ENCODE peak calls at places on chromosome 12, in eight cellular contexts. One of them, this sample, is unnamed.

GRCh38 chr12:26238341-26239126 is 43.2 kb downstream of the SSPN start:
- DNase-seq in A549: no peak
- DNase-seq in gastrocnemius medialis: no peak
- DNase-seq in Peyer's patch: no peak
- DNase-seq in HepG2: no peak
- DNase-seq in IMR-90: no peak
- DNase-seq in esophagus muscularis mucosa: no peak
- DNase-seq in uterus: no peak
- DNase-seq in this sample: peak

GRCh38 chr12:67268335-67268895 is 743 bp upstream of the CAND1 start:
- DNase-seq in A549: peak
- DNase-seq in gastrocnemius medialis: peak
- DNase-seq in Peyer's patch: peak
- DNase-seq in HepG2: peak
- DNase-seq in IMR-90: peak
- DNase-seq in esophagus muscularis mucosa: peak
- DNase-seq in uterus: peak
- DNase-seq in this sample: peak

GRCh38 chr12:75099215-75099614 is 110.4 kb downstream of the KCNC2 start:
- DNase-seq in A549: no peak
- DNase-seq in gastrocnemius medialis: no peak
- DNase-seq in Peyer's patch: no peak
- DNase-seq in HepG2: no peak
- DNase-seq in IMR-90: no peak
- DNase-seq in esophagus muscularis mucosa: no peak
- DNase-seq in uterus: no peak
- DNase-seq in this sample: no peak

GRCh38 chr12:13182881-13183280 is 13.6 kb upstream of the EMP1 start:
- DNase-seq in A549: no peak
- DNase-seq in gastrocnemius medialis: no peak
- DNase-seq in Peyer's patch: no peak
- DNase-seq in HepG2: no peak
- DNase-seq in IMR-90: no peak
- DNase-seq in esophagus muscularis mucosa: no peak
- DNase-seq in uterus: no peak
- DNase-seq in this sample: no peak

GRCh38 chr12:104063712-104064030 is 660 bp upstream of the HCFC2 start:
- DNase-seq in A549: no peak
- DNase-seq in gastrocnemius medialis: no peak
- DNase-seq in Peyer's patch: no peak
- DNase-seq in HepG2: no peak
- DNase-seq in IMR-90: peak
- DNase-seq in esophagus muscularis mucosa: no peak
- DNase-seq in uterus: no peak
- DNase-seq in this sample: peak

GRCh38 chr12:104279164-104279563 is 24.4 kb upstream of the EID3 start:
- DNase-seq in A549: no peak
- DNase-seq in gastrocnemius medialis: no peak
- DNase-seq in Peyer's patch: no peak
- DNase-seq in HepG2: no peak
- DNase-seq in IMR-90: no peak
- DNase-seq in esophagus muscularis mucosa: no peak
- DNase-seq in uterus: no peak
- DNase-seq in this sample: no peak

GRCh38 chr12:120709976-120710804 is at the start of gene UNC119B:
- DNase-seq in A549: peak
- DNase-seq in gastrocnemius medialis: peak
- DNase-seq in Peyer's patch: peak
- DNase-seq in HepG2: no peak
- DNase-seq in IMR-90: peak
- DNase-seq in esophagus muscularis mucosa: no peak
- DNase-seq in uterus: peak
- DNase-seq in this sample: peak

GRCh38 chr12:43852744-43853143 is 16.9 kb downstream of the TMEM117 start:
- DNase-seq in A549: no peak
- DNase-seq in gastrocnemius medialis: no peak
- DNase-seq in Peyer's patch: no peak
- DNase-seq in HepG2: no peak
- DNase-seq in IMR-90: no peak
- DNase-seq in esophagus muscularis mucosa: no peak
- DNase-seq in uterus: no peak
- DNase-seq in this sample: no peak

GRCh38 chr12:45852508-45852907 is 123.0 kb downstream of the ARID2 start:
- DNase-seq in A549: no peak
- DNase-seq in gastrocnemius medialis: no peak
- DNase-seq in Peyer's patch: no peak
- DNase-seq in HepG2: no peak
- DNase-seq in IMR-90: no peak
- DNase-seq in esophagus muscularis mucosa: no peak
- DNase-seq in uterus: no peak
- DNase-seq in this sample: no peak

GRCh38 chr12:64701283-64701682 is 57.9 kb downstream of the GNS start:
- DNase-seq in A549: no peak
- DNase-seq in gastrocnemius medialis: no peak
- DNase-seq in Peyer's patch: no peak
- DNase-seq in HepG2: no peak
- DNase-seq in IMR-90: no peak
- DNase-seq in esophagus muscularis mucosa: no peak
- DNase-seq in uterus: no peak
- DNase-seq in this sample: no peak

GRCh38 chr12:4272976-4273650 is 449 bp upstream of the CCND2 start:
- DNase-seq in A549: no peak
- DNase-seq in gastrocnemius medialis: no peak
- DNase-seq in Peyer's patch: no peak
- DNase-seq in HepG2: no peak
- DNase-seq in IMR-90: no peak
- DNase-seq in esophagus muscularis mucosa: no peak
- DNase-seq in uterus: no peak
- DNase-seq in this sample: no peak

GRCh38 chr12:109147954-109148353 is 31.6 kb downstream of the ACACB start:
- DNase-seq in A549: no peak
- DNase-seq in gastrocnemius medialis: peak
- DNase-seq in Peyer's patch: no peak
- DNase-seq in HepG2: no peak
- DNase-seq in IMR-90: no peak
- DNase-seq in esophagus muscularis mucosa: no peak
- DNase-seq in uterus: peak
- DNase-seq in this sample: no peak

GRCh38 chr12:57815177-57816000 is 3.1 kb downstream of the AVIL start:
- DNase-seq in A549: no peak
- DNase-seq in gastrocnemius medialis: no peak
- DNase-seq in Peyer's patch: no peak
- DNase-seq in HepG2: peak
- DNase-seq in IMR-90: no peak
- DNase-seq in esophagus muscularis mucosa: no peak
- DNase-seq in uterus: no peak
- DNase-seq in this sample: no peak

GRCh38 chr12:119803391-119803791 is 73.7 kb downstream of the CIT start:
- DNase-seq in A549: no peak
- DNase-seq in gastrocnemius medialis: peak
- DNase-seq in Peyer's patch: no peak
- DNase-seq in HepG2: no peak
- DNase-seq in IMR-90: peak
- DNase-seq in esophagus muscularis mucosa: no peak
- DNase-seq in uterus: no peak
- DNase-seq in this sample: peak

GRCh38 chr12:13631873-13632272 is 349.5 kb downstream of the GRIN2B start:
- DNase-seq in A549: no peak
- DNase-seq in gastrocnemius medialis: no peak
- DNase-seq in Peyer's patch: no peak
- DNase-seq in HepG2: no peak
- DNase-seq in IMR-90: no peak
- DNase-seq in esophagus muscularis mucosa: no peak
- DNase-seq in uterus: no peak
- DNase-seq in this sample: no peak

GRCh38 chr12:50005150-50005549 is 20.1 kb downstream of the RACGAP1 start:
- DNase-seq in A549: no peak
- DNase-seq in gastrocnemius medialis: no peak
- DNase-seq in Peyer's patch: no peak
- DNase-seq in HepG2: no peak
- DNase-seq in IMR-90: no peak
- DNase-seq in esophagus muscularis mucosa: peak
- DNase-seq in uterus: no peak
- DNase-seq in this sample: no peak

GRCh38 chr12:75672212-75672611 is 160.8 kb upstream of the KRR1 start:
- DNase-seq in A549: no peak
- DNase-seq in gastrocnemius medialis: no peak
- DNase-seq in Peyer's patch: no peak
- DNase-seq in HepG2: no peak
- DNase-seq in IMR-90: no peak
- DNase-seq in esophagus muscularis mucosa: no peak
- DNase-seq in uterus: no peak
- DNase-seq in this sample: no peak

GRCh38 chr12:66092559-66093269 is 37.8 kb downstream of the LLPH start:
- DNase-seq in A549: no peak
- DNase-seq in gastrocnemius medialis: no peak
- DNase-seq in Peyer's patch: no peak
- DNase-seq in HepG2: no peak
- DNase-seq in IMR-90: peak
- DNase-seq in esophagus muscularis mucosa: no peak
- DNase-seq in uterus: no peak
- DNase-seq in this sample: no peak

GRCh38 chr12:114131824-114132223 is 165.7 kb upstream of the RBM19 start:
- DNase-seq in A549: no peak
- DNase-seq in gastrocnemius medialis: no peak
- DNase-seq in Peyer's patch: no peak
- DNase-seq in HepG2: no peak
- DNase-seq in IMR-90: no peak
- DNase-seq in esophagus muscularis mucosa: no peak
- DNase-seq in uterus: no peak
- DNase-seq in this sample: no peak

GRCh38 chr12:24919346-24920001 is 29.4 kb downstream of the BCAT1 start:
- DNase-seq in A549: no peak
- DNase-seq in gastrocnemius medialis: no peak
- DNase-seq in Peyer's patch: no peak
- DNase-seq in HepG2: no peak
- DNase-seq in IMR-90: no peak
- DNase-seq in esophagus muscularis mucosa: no peak
- DNase-seq in uterus: no peak
- DNase-seq in this sample: no peak

GRCh38 chr12:38745601-38746000 is 159.8 kb downstream of the CPNE8 start:
- DNase-seq in A549: no peak
- DNase-seq in gastrocnemius medialis: no peak
- DNase-seq in Peyer's patch: no peak
- DNase-seq in HepG2: no peak
- DNase-seq in IMR-90: no peak
- DNase-seq in esophagus muscularis mucosa: no peak
- DNase-seq in uterus: no peak
- DNase-seq in this sample: no peak

GRCh38 chr12:58416211-58416610 is 474.8 kb downstream of the ATP23 start:
- DNase-seq in A549: no peak
- DNase-seq in gastrocnemius medialis: no peak
- DNase-seq in Peyer's patch: no peak
- DNase-seq in HepG2: no peak
- DNase-seq in IMR-90: peak
- DNase-seq in esophagus muscularis mucosa: no peak
- DNase-seq in uterus: no peak
- DNase-seq in this sample: no peak

DNA sequence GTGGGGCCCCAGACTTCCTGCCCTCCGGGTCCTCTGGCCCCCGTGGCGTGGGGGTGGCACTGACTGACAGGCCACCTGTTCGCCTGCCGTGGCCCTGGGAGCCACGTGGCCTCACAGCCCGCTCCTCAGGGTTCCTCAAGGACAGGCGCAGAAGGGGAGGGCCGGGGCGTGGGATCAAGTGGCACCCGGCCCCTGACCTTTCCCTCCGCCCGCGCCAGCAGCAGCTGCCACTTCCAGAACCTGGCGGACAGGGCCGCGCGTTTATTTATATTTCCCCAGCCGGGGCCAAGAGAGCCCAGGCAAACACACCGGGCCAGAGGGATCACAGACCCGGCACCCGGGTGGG is 92.6 kb downstream of the RFLNA start:
- DNase-seq in A549: no peak
- DNase-seq in gastrocnemius medialis: peak
- DNase-seq in Peyer's patch: no peak
- DNase-seq in HepG2: peak
- DNase-seq in IMR-90: no peak
- DNase-seq in esophagus muscularis mucosa: no peak
- DNase-seq in uterus: no peak
- DNase-seq in this sample: no peak
- TF ChIP-seq POLR2A in A549: no peak
- TF ChIP-seq POLR2A in gastrocnemius medialis: peak
- TF ChIP-seq POLR2A in Peyer's patch: no peak
- TF ChIP-seq POLR2A in HepG2: no peak
- TF ChIP-seq POLR2A in IMR-90: no peak
- TF ChIP-seq POLR2A in esophagus muscularis mucosa: no peak
- TF ChIP-seq POLR2A in uterus: no peak
- TF ChIP-seq POLR2A in this sample: no peak

GRCh38 chr12:79935021-79935623 is at the start of gene PPP1R12A:
- DNase-seq in A549: peak
- DNase-seq in gastrocnemius medialis: peak
- DNase-seq in Peyer's patch: peak
- DNase-seq in HepG2: peak
- DNase-seq in IMR-90: peak
- DNase-seq in esophagus muscularis mucosa: peak
- DNase-seq in uterus: peak
- DNase-seq in this sample: peak
- TF ChIP-seq CTCF in A549: no peak
- TF ChIP-seq CTCF in gastrocnemius medialis: peak
- TF ChIP-seq CTCF in Peyer's patch: no peak
- TF ChIP-seq CTCF in HepG2: peak
- TF ChIP-seq CTCF in IMR-90: no peak
- TF ChIP-seq CTCF in esophagus muscularis mucosa: peak
- TF ChIP-seq CTCF in uterus: peak
- TF ChIP-seq CTCF in this sample: no peak

GRCh38 chr12:124856132-124856841 is 7.4 kb downstream of the SCARB1 start:
- DNase-seq in A549: no peak
- DNase-seq in gastrocnemius medialis: no peak
- DNase-seq in Peyer's patch: no peak
- DNase-seq in HepG2: no peak
- DNase-seq in IMR-90: no peak
- DNase-seq in esophagus muscularis mucosa: no peak
- DNase-seq in uterus: no peak
- DNase-seq in this sample: no peak
- TF ChIP-seq POLR2A in A549: no peak
- TF ChIP-seq POLR2A in gastrocnemius medialis: no peak
- TF ChIP-seq POLR2A in Peyer's patch: no peak
- TF ChIP-seq POLR2A in HepG2: peak
- TF ChIP-seq POLR2A in IMR-90: no peak
- TF ChIP-seq POLR2A in esophagus muscularis mucosa: no peak
- TF ChIP-seq POLR2A in uterus: no peak
- TF ChIP-seq POLR2A in this sample: no peak

GRCh38 chr12:30437044-30437443 is 258.6 kb downstream of the IPO8 start:
- DNase-seq in A549: no peak
- DNase-seq in gastrocnemius medialis: no peak
- DNase-seq in Peyer's patch: no peak
- DNase-seq in HepG2: no peak
- DNase-seq in IMR-90: no peak
- DNase-seq in esophagus muscularis mucosa: no peak
- DNase-seq in uterus: no peak
- DNase-seq in this sample: no peak

GRCh38 chr12:30437616-30438015 is 258.1 kb downstream of the IPO8 start:
- DNase-seq in A549: no peak
- DNase-seq in gastrocnemius medialis: no peak
- DNase-seq in Peyer's patch: no peak
- DNase-seq in HepG2: peak
- DNase-seq in IMR-90: peak
- DNase-seq in esophagus muscularis mucosa: peak
- DNase-seq in uterus: no peak
- DNase-seq in this sample: no peak

GRCh38 chr12:30438526-30439120 is 257.0 kb downstream of the IPO8 start:
- DNase-seq in A549: no peak
- DNase-seq in gastrocnemius medialis: no peak
- DNase-seq in Peyer's patch: no peak
- DNase-seq in HepG2: no peak
- DNase-seq in IMR-90: no peak
- DNase-seq in esophagus muscularis mucosa: no peak
- DNase-seq in uterus: no peak
- DNase-seq in this sample: no peak

GRCh38 chr12:30440826-30441602 is 254.7 kb downstream of the IPO8 start:
- DNase-seq in A549: peak
- DNase-seq in gastrocnemius medialis: no peak
- DNase-seq in Peyer's patch: no peak
- DNase-seq in HepG2: peak
- DNase-seq in IMR-90: peak
- DNase-seq in esophagus muscularis mucosa: peak
- DNase-seq in uterus: no peak
- DNase-seq in this sample: no peak
- TF ChIP-seq CTCF in A549: no peak
- TF ChIP-seq CTCF in gastrocnemius medialis: no peak
- TF ChIP-seq CTCF in Peyer's patch: no peak
- TF ChIP-seq CTCF in HepG2: peak
- TF ChIP-seq CTCF in IMR-90: peak
- TF ChIP-seq CTCF in esophagus muscularis mucosa: no peak
- TF ChIP-seq CTCF in uterus: no peak
- TF ChIP-seq CTCF in this sample: no peak

This sample was measured in thyroid gland.